ENCODE peak calls at places on chromosomes 7 and 10, in six cellular contexts. Q, T, V, F, J and K are unnamed samples.

GRCh38 chr7:74482629-74483401 is 29.1 kb downstream of the GTF2IRD1 start:
- DNase-seq in J (no peak), T (peak; percentile 57), Q (no peak), F (no peak), V (peak; percentile 42), K (no peak)

GRCh38 chr7:107262857-107263256 is 94.1 kb downstream of the HBP1 start:
- DNase-seq in T (no peak), J (no peak), V (no peak), F (no peak), Q (no peak), K (no peak)

GRCh38 chr10:44576715-44577191 is 191.9 kb upstream of the CXCL12 start:
- DNase-seq in V (no peak), Q (no peak), T (no peak), F (no peak), J (no peak), K (no peak)

GRCh38 chr7:142329062-142329788 is 71.4 kb upstream of the PRSS58 start:
- DNase-seq in F (no peak), J (no peak), T (no peak), Q (no peak), V (no peak), K (no peak)

GRCh38 chr10:77602913-77603528 is 34.6 kb downstream of the KCNMA1 start:
- DNase-seq in J (no peak), T (no peak), Q (no peak), F (no peak), V (no peak), K (no peak)

GRCh38 chr10:132901351-132901750 is 41.0 kb downstream of the CFAP46 start:
- DNase-seq in F (no peak), T (no peak), Q (no peak), J (peak; percentile 46), V (no peak), K (peak; percentile 4)

GRCh38 chr10:97119058-97119832 is 66.5 kb downstream of the SLIT1 start:
- DNase-seq in J (no peak), F (no peak), T (no peak), V (no peak), Q (no peak), K (no peak)

GRCh38 chr7:77606561-77606960 is 69.5 kb downstream of the PTPN12 start:
- DNase-seq in F (no peak), J (no peak), T (no peak), Q (no peak), V (no peak), K (no peak)

GRCh38 chr10:3020881-3021280 is 46.5 kb upstream of the PFKP start:
- DNase-seq in J (peak; percentile 53), T (no peak), F (no peak), Q (no peak), V (no peak), K (no peak)

GRCh38 chr7:73647725-73648592 is 19.7 kb upstream of the VPS37D start:
- DNase-seq in Q (no peak), F (no peak), V (no peak), T (no peak), J (peak; percentile 87), K (no peak)

GRCh38 chr7:111560773-111561658 is 1.3 kb downstream of the IMMP2L start:
- DNase-seq in F (no peak), J (no peak), T (no peak), Q (no peak), V (no peak), K (no peak)

GRCh38 chr7:32335107-32335506 is 155.1 kb downstream of the LSM5 start:
- DNase-seq in Q (no peak), J (no peak), V (no peak), F (no peak), T (no peak), K (no peak)

GRCh38 chr10:123800299-123800698 is 91.3 kb downstream of the CPXM2 start:
- DNase-seq in V (no peak), Q (no peak), T (no peak), F (no peak), J (no peak), K (no peak)

GRCh38 chr7:82164813-82165212 is 278.8 kb downstream of the CACNA2D1 start:
- DNase-seq in J (no peak), V (no peak), F (no peak), Q (no peak), T (no peak), K (no peak)

GRCh38 chr10:67696029-67696428 is at the start of gene CTNNA3:
- DNase-seq in F (no peak), J (no peak), T (no peak), Q (no peak), V (no peak), K (no peak)

DNA sequence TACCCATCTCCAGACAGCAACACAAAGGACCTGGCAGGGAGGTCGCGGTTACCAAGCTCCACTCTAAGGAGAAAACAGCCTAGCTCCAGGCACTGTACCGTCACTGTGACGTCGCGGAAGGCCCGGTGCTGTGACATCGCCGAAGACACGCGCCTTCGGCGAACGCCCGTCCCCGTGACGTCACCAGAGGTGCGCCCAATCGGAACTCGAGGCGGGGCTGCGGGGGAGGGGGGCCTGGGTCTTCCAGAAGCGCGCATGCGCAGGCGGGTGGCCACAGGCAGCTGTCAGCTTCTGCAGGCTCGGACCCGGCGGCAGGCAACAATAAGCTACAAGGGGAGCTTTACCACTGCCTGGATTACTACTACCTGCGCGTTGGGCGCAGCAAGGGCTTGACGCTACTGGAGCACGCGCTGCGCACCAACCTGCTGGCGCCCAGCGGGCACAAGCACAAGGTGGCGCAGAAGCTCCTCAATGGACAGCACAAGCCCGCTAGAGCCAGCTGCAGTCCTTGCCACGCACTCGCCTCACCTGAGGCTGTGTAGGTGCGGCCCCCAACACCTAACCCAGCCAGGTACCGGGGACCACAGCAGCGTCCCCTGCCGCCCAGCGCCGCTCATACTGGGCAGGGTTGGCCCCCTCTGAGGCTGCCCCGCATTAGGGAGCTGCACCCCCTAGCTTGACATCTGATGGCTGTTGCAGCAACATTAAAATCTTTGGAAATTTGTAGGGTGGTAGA is 208.4 kb downstream of the TPST1 start:
- DNase-seq in Q (peak; percentile 94), V (peak; percentile 65), J (peak; percentile 95), T (no peak), F (no peak), K (peak; percentile 91)
- TF ChIP-seq CTCF in Q (no peak), V (peak; percentile 83), J (peak; percentile 75), T (no peak), F (peak; percentile 40), K (peak; percentile 49)

DNA sequence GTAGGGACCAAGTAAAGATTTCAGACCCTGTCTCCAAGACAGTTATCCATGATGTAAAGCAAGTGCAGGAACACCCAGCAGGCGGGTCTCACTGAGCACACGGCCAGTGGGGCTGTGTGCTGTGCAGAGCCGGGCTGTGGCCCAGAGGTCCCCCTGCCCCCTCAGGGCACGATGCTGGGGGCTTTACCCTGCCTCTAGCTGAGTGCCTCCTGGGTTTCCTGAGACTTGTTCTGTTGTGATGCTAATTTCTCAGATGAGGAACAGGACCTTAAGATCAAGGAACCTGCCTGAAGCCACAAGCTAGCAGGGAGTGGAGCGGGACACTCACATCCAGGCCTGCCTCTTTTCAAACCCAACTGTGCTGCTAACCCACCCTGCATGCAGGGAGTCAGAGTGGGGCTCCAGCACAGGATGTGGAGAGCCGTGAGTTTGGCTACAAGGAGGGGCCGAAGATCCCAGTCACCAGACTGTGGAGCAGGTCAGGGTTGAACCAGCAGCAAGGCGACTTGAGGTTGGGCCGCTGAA is 76.1 kb upstream of the LYZL2 start:
- DNase-seq in T (no peak), V (no peak), J (peak; percentile 29), F (peak; percentile 25), Q (no peak), K (no peak)
- H3K4me3 ChIP-seq in T (no peak overlapping the region), V (no peak overlapping the region), J (no peak overlapping the region), F (peak overlapping the region; percentile 35), Q (no peak overlapping the region), K (no peak overlapping the region)

GRCh38 chr10:4947635-4948596 is 15.3 kb upstream of the AKR1C1 start:
- DNase-seq in T (peak; percentile 8), Q (no peak), V (no peak), J (no peak), F (no peak), K (no peak)

GRCh38 chr10:4953405-4953804 is 9.8 kb upstream of the AKR1C1 start:
- DNase-seq in J (no peak), Q (no peak), T (no peak), F (no peak), V (no peak), K (no peak)
- H3K4me1 ChIP-seq in J (peaks cover 11% of the 10 kb centered on the region), Q (no peaks in the 10 kb centered on the region), T (no peaks in the 10 kb centered on the region), F (no peaks in the 10 kb centered on the region), V (no peaks in the 10 kb centered on the region), K (peaks cover 7% of the 10 kb centered on the region)

DNA sequence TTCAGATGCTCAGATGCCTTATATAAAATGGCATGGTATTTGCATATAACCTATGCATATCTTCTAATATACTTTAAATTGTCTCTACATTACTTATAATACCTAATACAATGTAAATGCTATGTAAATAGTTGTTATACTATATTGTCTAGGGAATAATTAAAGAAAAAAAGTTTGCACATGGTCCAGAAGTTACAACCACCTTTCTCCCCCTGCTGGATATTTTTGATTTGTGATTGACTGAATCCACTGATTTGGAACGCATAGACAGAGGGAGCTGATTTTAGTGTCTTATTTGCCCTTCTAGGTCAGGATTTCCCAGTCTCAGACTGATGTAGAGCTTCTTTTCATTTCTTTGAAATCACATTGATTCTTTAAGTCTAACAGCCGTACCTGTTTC is 31.8 kb downstream of the MDFIC start:
- DNase-seq in J (no peak), Q (no peak), T (no peak), F (no peak), V (no peak), K (no peak)
- TF ChIP-seq CTCF in J (no peak), Q (no peak), T (peak; percentile 13), F (no peak), V (no peak), K (no peak)